ENCODE peak calls at places on chromosomes 6 and 20, in nine cellular contexts. One of them, this sample, is unnamed.

GRCh38 chr6:50699086-50699886 is 14.0 kb upstream of the TFAP2D start:
- DNase-seq in prostate gland: no peak
- DNase-seq in cardiac muscle cell: no peak
- DNase-seq in pancreas: no peak
- DNase-seq in heart right ventricle: no peak
- DNase-seq in left lung: no peak
- DNase-seq in NB4: peak
- DNase-seq in SJSA1: no peak
- DNase-seq in CD4-positive, alpha-beta memory T cell: no peak
- DNase-seq in this sample: no peak

GRCh38 chr6:130167655-130168054 is 55.1 kb downstream of the SAMD3 start:
- DNase-seq in pancreas: no peak
- DNase-seq in NB4: peak
- DNase-seq in heart right ventricle: no peak
- DNase-seq in SJSA1: no peak
- DNase-seq in cardiac muscle cell: peak
- DNase-seq in left lung: no peak
- DNase-seq in CD4-positive, alpha-beta memory T cell: no peak
- DNase-seq in prostate gland: no peak
- DNase-seq in this sample: peak

GRCh38 chr20:31821427-31821826 is 2.3 kb downstream of the MYLK2 start:
- DNase-seq in prostate gland: no peak
- DNase-seq in heart right ventricle: no peak
- DNase-seq in CD4-positive, alpha-beta memory T cell: no peak
- DNase-seq in cardiac muscle cell: no peak
- DNase-seq in NB4: no peak
- DNase-seq in SJSA1: no peak
- DNase-seq in pancreas: no peak
- DNase-seq in left lung: no peak
- DNase-seq in this sample: no peak

GRCh38 chr6:157966990-157967389 is 14.7 kb upstream of the SYNJ2 start:
- DNase-seq in pancreas: no peak
- DNase-seq in left lung: no peak
- DNase-seq in prostate gland: no peak
- DNase-seq in NB4: no peak
- DNase-seq in cardiac muscle cell: no peak
- DNase-seq in SJSA1: no peak
- DNase-seq in CD4-positive, alpha-beta memory T cell: no peak
- DNase-seq in heart right ventricle: no peak
- DNase-seq in this sample: no peak

GRCh38 chr6:134029495-134030455 is 22.6 kb downstream of the SLC2A12 start:
- DNase-seq in NB4: no peak
- DNase-seq in cardiac muscle cell: peak
- DNase-seq in left lung: no peak
- DNase-seq in heart right ventricle: no peak
- DNase-seq in CD4-positive, alpha-beta memory T cell: no peak
- DNase-seq in SJSA1: no peak
- DNase-seq in prostate gland: peak
- DNase-seq in pancreas: no peak
- DNase-seq in this sample: peak

GRCh38 chr6:69100772-69101171 is 465.7 kb downstream of the ADGRB3 start:
- DNase-seq in CD4-positive, alpha-beta memory T cell: no peak
- DNase-seq in left lung: no peak
- DNase-seq in heart right ventricle: no peak
- DNase-seq in SJSA1: no peak
- DNase-seq in cardiac muscle cell: no peak
- DNase-seq in NB4: no peak
- DNase-seq in pancreas: no peak
- DNase-seq in prostate gland: no peak
- DNase-seq in this sample: no peak

GRCh38 chr20:38937978-38938473 is 11.8 kb downstream of the FAM83D start:
- DNase-seq in prostate gland: no peak
- DNase-seq in heart right ventricle: no peak
- DNase-seq in SJSA1: no peak
- DNase-seq in cardiac muscle cell: no peak
- DNase-seq in NB4: no peak
- DNase-seq in CD4-positive, alpha-beta memory T cell: no peak
- DNase-seq in pancreas: no peak
- DNase-seq in left lung: no peak
- DNase-seq in this sample: no peak

GRCh38 chr6:53151676-53152075 is 3.0 kb upstream of the GCM1 start:
- DNase-seq in cardiac muscle cell: peak
- DNase-seq in heart right ventricle: no peak
- DNase-seq in NB4: peak
- DNase-seq in CD4-positive, alpha-beta memory T cell: no peak
- DNase-seq in left lung: no peak
- DNase-seq in prostate gland: no peak
- DNase-seq in pancreas: no peak
- DNase-seq in SJSA1: no peak
- DNase-seq in this sample: no peak

GRCh38 chr20:11520596-11520995 is 397.1 kb upstream of the BTBD3 start:
- DNase-seq in left lung: no peak
- DNase-seq in NB4: no peak
- DNase-seq in prostate gland: no peak
- DNase-seq in CD4-positive, alpha-beta memory T cell: no peak
- DNase-seq in SJSA1: no peak
- DNase-seq in cardiac muscle cell: no peak
- DNase-seq in pancreas: no peak
- DNase-seq in heart right ventricle: no peak
- DNase-seq in this sample: no peak

DNA sequence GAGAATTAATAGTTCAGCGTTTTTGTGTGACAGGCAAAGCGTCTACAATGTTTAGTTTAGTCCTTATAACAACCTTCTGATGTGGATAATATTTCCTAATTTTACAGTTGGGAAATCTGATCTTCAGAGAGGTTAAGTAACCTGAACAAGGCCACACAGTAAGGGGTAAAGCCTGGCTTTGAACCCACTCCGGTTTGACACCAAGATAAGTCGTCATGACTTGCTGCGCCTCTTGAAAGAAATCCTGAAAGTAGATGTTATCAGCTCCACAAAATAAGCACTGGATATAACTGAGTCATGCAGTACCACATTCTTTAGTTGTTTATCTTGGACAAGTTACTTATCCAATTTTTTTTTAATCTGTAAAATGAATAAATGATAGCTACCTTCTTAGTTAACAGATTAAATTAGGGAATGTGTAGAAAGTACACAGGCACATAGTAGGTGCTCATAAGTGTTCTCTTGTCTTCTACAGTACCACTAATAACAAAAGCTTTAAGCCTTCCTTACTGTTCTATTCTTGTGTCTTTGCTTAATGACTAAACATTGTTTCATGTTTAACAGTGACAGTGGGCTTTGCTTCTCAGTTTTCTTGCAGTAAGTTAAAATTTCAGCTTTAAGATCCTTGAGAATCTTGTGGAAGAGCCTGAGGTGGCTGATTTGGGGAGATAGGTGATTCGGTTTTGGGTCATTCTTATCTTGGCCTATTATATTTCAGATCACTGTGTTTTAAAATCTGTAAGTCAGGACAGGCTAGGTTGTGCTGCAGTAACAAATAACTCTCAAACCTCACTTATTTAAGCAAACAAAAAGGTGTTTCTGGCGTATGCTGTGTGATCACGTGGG is 2.1 kb downstream of the HIVEP1 start:
- DNase-seq in left lung: no peak
- DNase-seq in pancreas: no peak
- DNase-seq in heart right ventricle: no peak
- DNase-seq in prostate gland: no peak
- DNase-seq in SJSA1: peak
- DNase-seq in cardiac muscle cell: peak
- DNase-seq in NB4: no peak
- DNase-seq in CD4-positive, alpha-beta memory T cell: no peak
- DNase-seq in this sample: peak
- H3K4me3 ChIP-seq in left lung: no peak
- H3K4me3 ChIP-seq in pancreas: no peak
- H3K4me3 ChIP-seq in heart right ventricle: no peak
- H3K4me3 ChIP-seq in prostate gland: no peak
- H3K4me3 ChIP-seq in SJSA1: peak
- H3K4me3 ChIP-seq in cardiac muscle cell: no peak
- H3K4me3 ChIP-seq in NB4: no peak
- H3K4me3 ChIP-seq in CD4-positive, alpha-beta memory T cell: no peak
- H3K4me3 ChIP-seq in this sample: peak

GRCh38 chr6:11227698-11228097 is 4.8 kb downstream of the NEDD9 start:
- DNase-seq in heart right ventricle: no peak
- DNase-seq in prostate gland: no peak
- DNase-seq in NB4: no peak
- DNase-seq in SJSA1: no peak
- DNase-seq in left lung: no peak
- DNase-seq in cardiac muscle cell: no peak
- DNase-seq in CD4-positive, alpha-beta memory T cell: no peak
- DNase-seq in pancreas: no peak
- DNase-seq in this sample: no peak

GRCh38 chr6:11231108-11231463 is 1.4 kb downstream of the NEDD9 start:
- DNase-seq in CD4-positive, alpha-beta memory T cell: no peak
- DNase-seq in SJSA1: no peak
- DNase-seq in left lung: no peak
- DNase-seq in NB4: no peak
- DNase-seq in prostate gland: no peak
- DNase-seq in pancreas: no peak
- DNase-seq in heart right ventricle: no peak
- DNase-seq in cardiac muscle cell: no peak
- DNase-seq in this sample: no peak

GRCh38 chr6:11230158-11231107 is 2.0 kb downstream of the NEDD9 start:
- DNase-seq in left lung: no peak
- DNase-seq in NB4: no peak
- DNase-seq in heart right ventricle: no peak
- DNase-seq in prostate gland: no peak
- DNase-seq in cardiac muscle cell: no peak
- DNase-seq in CD4-positive, alpha-beta memory T cell: no peak
- DNase-seq in SJSA1: no peak
- DNase-seq in pancreas: no peak
- DNase-seq in this sample: peak

GRCh38 chr6:11231564-11232176 is 798 bp downstream of the NEDD9 start:
- DNase-seq in CD4-positive, alpha-beta memory T cell: no peak
- DNase-seq in pancreas: no peak
- DNase-seq in left lung: no peak
- DNase-seq in NB4: no peak
- DNase-seq in prostate gland: no peak
- DNase-seq in SJSA1: no peak
- DNase-seq in heart right ventricle: peak
- DNase-seq in cardiac muscle cell: no peak
- DNase-seq in this sample: peak

DNA sequence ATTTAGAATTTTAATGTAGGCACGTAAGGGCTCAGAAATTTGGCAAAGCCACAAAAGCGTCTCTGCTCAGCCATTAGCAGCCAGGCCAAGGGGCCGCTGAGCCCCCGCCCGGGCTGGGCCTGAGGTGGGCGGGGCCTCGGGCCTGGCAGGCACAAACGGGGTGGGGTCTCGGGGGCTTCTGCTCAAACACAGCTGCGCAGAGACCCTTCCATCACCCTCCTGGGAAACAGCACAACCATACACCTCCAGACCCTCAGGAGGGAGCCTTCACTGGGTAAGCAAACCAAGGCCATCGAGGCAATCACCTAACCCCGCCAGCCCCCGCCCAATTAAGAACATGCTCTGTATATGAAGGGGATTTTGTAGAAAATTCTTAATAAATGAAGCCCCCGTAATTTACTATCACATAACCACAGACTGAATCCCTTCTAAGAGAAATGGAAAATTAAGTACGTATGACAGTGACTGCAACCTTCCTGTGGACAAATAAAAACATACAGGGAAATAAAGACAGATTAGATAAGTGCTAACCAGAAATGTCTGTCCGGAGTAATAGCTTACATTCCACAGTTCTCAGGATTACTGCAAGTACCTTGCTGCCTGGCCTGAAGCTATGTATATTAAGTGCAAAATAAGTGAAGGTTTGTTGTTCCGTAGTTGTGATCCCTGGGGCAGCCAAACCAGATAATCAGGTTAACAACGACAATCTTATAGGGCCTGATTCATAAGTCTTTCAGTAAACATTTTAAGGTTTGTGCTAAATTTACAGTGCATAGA is 3.0 kb downstream of the NEDD9 start:
- DNase-seq in CD4-positive, alpha-beta memory T cell: no peak
- DNase-seq in heart right ventricle: no peak
- DNase-seq in pancreas: no peak
- DNase-seq in NB4: no peak
- DNase-seq in cardiac muscle cell: no peak
- DNase-seq in SJSA1: no peak
- DNase-seq in left lung: no peak
- DNase-seq in prostate gland: peak
- DNase-seq in this sample: peak
- H3K4me3 ChIP-seq in CD4-positive, alpha-beta memory T cell: no peak
- H3K4me3 ChIP-seq in heart right ventricle: peak
- H3K4me3 ChIP-seq in pancreas: no peak
- H3K4me3 ChIP-seq in NB4: no peak
- H3K4me3 ChIP-seq in cardiac muscle cell: peak
- H3K4me3 ChIP-seq in SJSA1: no peak
- H3K4me3 ChIP-seq in left lung: peak
- H3K4me3 ChIP-seq in prostate gland: peak
- H3K4me3 ChIP-seq in this sample: peak

DNA sequence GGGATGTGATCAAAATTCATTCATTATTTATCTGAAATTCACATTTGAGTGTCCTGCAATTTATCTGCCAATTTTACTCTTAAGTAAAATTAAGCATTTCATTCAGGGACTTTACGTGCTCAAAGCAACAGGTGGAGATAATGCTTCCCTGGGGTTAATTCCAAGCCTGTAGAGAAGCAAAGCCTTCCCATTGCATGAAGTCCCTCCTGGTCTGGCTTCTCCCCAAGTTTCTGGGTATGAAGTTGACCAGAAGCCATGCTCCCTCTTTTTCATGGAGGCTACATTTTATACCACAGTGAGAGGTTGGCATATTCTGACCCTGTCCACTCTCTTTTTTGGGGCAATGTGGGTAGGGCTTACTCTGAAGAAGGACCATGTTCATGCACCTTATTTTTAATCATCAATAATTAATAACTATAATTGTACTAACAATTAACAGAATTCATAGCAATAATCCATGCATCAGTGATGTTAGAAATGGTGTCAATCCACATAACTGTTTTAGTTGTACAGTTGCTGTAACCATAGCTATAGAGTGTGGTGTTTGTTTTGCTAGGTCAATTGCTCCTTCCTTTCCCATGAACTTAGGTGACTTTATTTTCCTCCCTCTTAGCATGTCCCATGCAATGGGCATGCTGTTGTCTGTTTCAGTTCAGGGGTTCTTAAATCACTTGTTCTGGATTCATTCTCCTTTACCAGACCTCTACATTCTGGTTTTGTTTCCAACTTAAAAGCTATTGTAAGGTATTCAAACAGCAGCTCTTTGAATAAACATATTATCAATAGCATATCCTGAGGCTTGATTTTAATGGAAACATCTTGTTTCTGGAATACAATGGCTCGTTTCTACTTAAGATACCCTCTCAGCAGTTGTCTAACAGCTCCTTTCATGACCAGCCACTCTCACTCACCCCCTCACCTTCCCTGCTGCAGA is 1.5 kb downstream of the LAMA4 start:
- DNase-seq in cardiac muscle cell: peak
- DNase-seq in CD4-positive, alpha-beta memory T cell: no peak
- DNase-seq in prostate gland: no peak
- DNase-seq in heart right ventricle: no peak
- DNase-seq in left lung: no peak
- DNase-seq in NB4: no peak
- DNase-seq in pancreas: no peak
- DNase-seq in SJSA1: no peak
- DNase-seq in this sample: peak
- H3K4me3 ChIP-seq in cardiac muscle cell: peak
- H3K4me3 ChIP-seq in CD4-positive, alpha-beta memory T cell: no peak
- H3K4me3 ChIP-seq in prostate gland: peak
- H3K4me3 ChIP-seq in heart right ventricle: peak
- H3K4me3 ChIP-seq in left lung: peak
- H3K4me3 ChIP-seq in NB4: no peak
- H3K4me3 ChIP-seq in pancreas: peak
- H3K4me3 ChIP-seq in SJSA1: peak
- H3K4me3 ChIP-seq in this sample: peak

GRCh38 chr20:54152227-54153040 is 21.4 kb downstream of the CYP24A1 start:
- DNase-seq in prostate gland: no peak
- DNase-seq in heart right ventricle: no peak
- DNase-seq in CD4-positive, alpha-beta memory T cell: no peak
- DNase-seq in left lung: no peak
- DNase-seq in cardiac muscle cell: peak
- DNase-seq in pancreas: no peak
- DNase-seq in NB4: no peak
- DNase-seq in SJSA1: no peak
- DNase-seq in this sample: no peak
- H3K4me3 ChIP-seq in prostate gland: no peak
- H3K4me3 ChIP-seq in heart right ventricle: no peak
- H3K4me3 ChIP-seq in CD4-positive, alpha-beta memory T cell: no peak
- H3K4me3 ChIP-seq in left lung: no peak
- H3K4me3 ChIP-seq in cardiac muscle cell: no peak
- H3K4me3 ChIP-seq in pancreas: no peak
- H3K4me3 ChIP-seq in NB4: no peak
- H3K4me3 ChIP-seq in SJSA1: no peak
- H3K4me3 ChIP-seq in this sample: no peak